ENCODE peak calls at places on chromosomes 6 and 20, in nine cellular contexts. F is left ventricle myocardium inferior, Y is cardiac muscle cell, R is BJ, P is transverse colon, U is coronary artery, C is IMR-90, K is astrocyte, S is ovary. X is an unnamed sample.

GRCh38 chr6:123007885-123008284 is 11.8 kb downstream of the CLVS2 start:
- DNase-seq in F (no peak), Y (no peak), R (no peak), P (no peak), U (no peak), C (no peak), K (no peak), S (no peak), X (no peak)

GRCh38 chr6:164928041-164928321 is 381.4 kb downstream of the C6orf118 start:
- DNase-seq in F (no peak), Y (no peak), R (no peak), P (no peak), U (no peak), C (no peak), K (no peak), S (no peak), X (no peak)

GRCh38 chr20:32675223-32675975 is 1.7 kb upstream of the C20orf203 start:
- DNase-seq in F (no peak), Y (no peak), R (no peak), P (no peak), U (no peak), C (no peak), K (no peak), S (no peak), X (no peak)

GRCh38 chr6:157840776-157841175 is 17.7 kb downstream of the SNX9 start:
- DNase-seq in F (no peak), Y (peak), R (no peak), P (no peak), U (no peak), C (peak), K (peak), S (no peak), X (peak)

GRCh38 chr6:159691963-159692287 is 1.1 kb downstream of the SOD2 start:
- DNase-seq in F (no peak), Y (no peak), R (no peak), P (no peak), U (no peak), C (no peak), K (no peak), S (no peak), X (no peak)

GRCh38 chr20:58141971-58142842 is 86.2 kb downstream of the ANKRD60 start:
- DNase-seq in F (no peak), Y (no peak), R (no peak), P (no peak), U (peak), C (no peak), K (no peak), S (no peak), X (no peak)

GRCh38 chr20:48523191-48523757 is 304.5 kb downstream of the PREX1 start:
- DNase-seq in F (no peak), Y (peak), R (no peak), P (no peak), U (peak), C (peak), K (peak), S (no peak), X (peak)

GRCh38 chr6:104956663-104957294 is at the start of gene LIN28B:
- DNase-seq in F (no peak), Y (no peak), R (no peak), P (no peak), U (no peak), C (no peak), K (no peak), S (no peak), X (no peak)

GRCh38 chr6:138410972-138411667 is 7.1 kb downstream of the HEBP2 start:
- DNase-seq in F (no peak), Y (peak), R (no peak), P (no peak), U (no peak), C (peak), K (peak), S (no peak), X (no peak)

GRCh38 chr20:64146936-64147451 is 17.3 kb upstream of the MYT1 start:
- DNase-seq in F (no peak), Y (no peak), R (no peak), P (no peak), U (no peak), C (no peak), K (no peak), S (no peak), X (no peak)

DNA sequence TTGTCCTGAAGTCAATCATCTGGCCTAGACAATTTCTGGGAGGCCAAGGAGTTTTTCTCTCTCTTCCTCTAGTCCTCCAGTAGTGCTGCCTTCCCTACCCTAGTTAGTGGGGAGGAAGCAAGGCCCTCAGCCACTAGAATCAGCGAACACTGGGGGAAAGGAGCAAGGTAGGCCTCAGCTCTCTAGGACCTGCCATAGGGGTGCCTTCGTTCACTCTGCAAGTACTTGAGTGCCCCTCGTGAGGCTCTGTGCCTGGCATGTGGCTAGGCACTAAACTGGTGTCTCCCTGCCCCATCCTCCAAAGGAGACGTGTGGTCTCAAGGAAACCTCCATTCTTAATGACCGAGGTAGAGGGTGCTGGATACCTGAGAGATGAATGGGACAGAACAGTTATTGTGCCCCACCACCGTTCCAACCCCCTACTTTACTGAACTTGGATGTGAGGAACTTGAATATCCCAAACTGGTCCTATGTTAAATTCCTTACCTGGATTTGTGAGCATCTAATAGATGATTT is 1.1 kb downstream of the DEF6 start:
- DNase-seq in F (no peak), Y (no peak), R (no peak), P (no peak), U (no peak), C (no peak), K (no peak), S (no peak), X (no peak)
- H3K4me3 ChIP-seq in F (peak), Y (no peak), R (no peak), P (no peak), U (peak), C (no peak), K (no peak), S (no peak), X (no peak)

DNA sequence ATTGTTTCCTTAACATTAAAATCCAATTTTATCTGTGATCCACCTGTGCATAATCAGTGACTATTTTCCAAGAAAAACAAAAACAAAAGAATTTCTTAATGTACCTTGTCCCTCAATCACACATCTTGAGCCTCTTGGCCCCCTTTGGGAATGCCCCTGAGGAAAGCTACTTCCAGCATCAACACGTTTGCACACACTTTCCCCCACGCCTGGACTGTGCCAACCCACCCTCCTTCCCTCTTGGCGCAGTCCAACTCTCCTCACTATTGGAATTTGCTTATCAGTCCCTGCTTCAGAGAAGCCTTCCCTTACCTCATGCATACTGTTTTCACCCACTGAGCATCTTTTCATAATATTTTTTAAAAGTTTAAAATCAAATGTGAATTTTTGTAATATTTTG is 389.4 kb upstream of the NRSN1 start:
- DNase-seq in F (no peak), Y (no peak), R (no peak), P (no peak), U (no peak), C (no peak), K (no peak), S (no peak), X (no peak)
- TF ChIP-seq CTCF in F (no peak), Y (no peak), R (no peak), P (no peak), U (no peak), C (no peak), K (no peak), S (no peak), X (no peak)

DNA sequence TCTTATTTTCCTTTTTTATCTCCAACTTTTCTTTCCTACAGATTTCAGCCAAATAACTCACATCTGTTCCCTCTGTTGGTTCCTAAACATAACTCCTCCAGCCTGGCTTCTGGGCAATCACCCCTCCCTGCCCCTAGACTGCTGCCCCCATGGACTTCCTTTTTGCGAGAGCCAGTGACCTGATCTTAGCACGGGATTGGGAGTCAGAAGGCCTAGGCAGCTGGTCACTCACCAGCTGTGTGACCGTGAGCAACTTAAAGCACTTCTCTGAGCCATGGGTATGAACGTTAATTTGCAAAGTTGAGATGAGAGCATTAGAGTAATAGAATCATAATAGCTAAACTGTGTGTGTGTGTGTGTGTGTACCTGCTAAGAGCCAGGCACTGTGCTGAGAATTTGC is 4.5 kb upstream of the MMP9 start:
- DNase-seq in F (no peak), Y (no peak), R (no peak), P (no peak), U (no peak), C (no peak), K (no peak), S (no peak), X (no peak)
- H3K4me3 ChIP-seq in F (no peak), Y (no peak), R (no peak), P (no peak), U (no peak), C (no peak), K (no peak), S (no peak), X (no peak)

GRCh38 chr6:97702226-97702625 is 419.2 kb upstream of the MMS22L start:
- DNase-seq in F (no peak), Y (no peak), R (no peak), P (no peak), U (no peak), C (no peak), K (no peak), S (no peak), X (peak)

GRCh38 chr6:97703661-97704060 is 420.6 kb upstream of the MMS22L start:
- DNase-seq in F (no peak), Y (no peak), R (no peak), P (no peak), U (no peak), C (no peak), K (peak), S (no peak), X (no peak)

DNA sequence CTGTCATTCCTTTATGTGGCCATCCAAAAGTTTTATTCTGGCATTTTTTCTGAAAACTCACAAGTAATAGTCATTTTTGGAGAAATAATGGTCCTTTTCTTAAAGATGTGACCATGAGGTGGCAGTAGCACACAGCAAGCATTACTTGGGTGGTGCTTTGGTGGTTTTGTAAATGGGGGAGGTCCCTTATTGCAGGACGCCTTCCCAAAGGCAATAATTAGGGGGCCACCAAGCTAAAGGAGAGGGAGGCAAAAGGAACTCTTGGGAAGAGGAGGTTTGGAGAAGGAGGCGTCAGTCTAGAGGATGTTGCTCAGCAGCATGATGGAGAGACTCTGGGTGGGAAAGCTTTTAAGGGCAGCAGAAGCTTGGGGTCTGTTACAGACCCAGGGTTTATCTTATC is 422.6 kb upstream of the MMS22L start:
- DNase-seq in F (no peak), Y (peak), R (no peak), P (no peak), U (no peak), C (peak), K (peak), S (no peak), X (peak)
- TF ChIP-seq CTCF in F (peak), Y (peak), R (peak), P (no peak), U (no peak), C (peak), K (peak), S (no peak), X (peak)

GRCh38 chr20:44210422-44211176 is at the start of gene OSER1:
- DNase-seq in F (peak), Y (peak), R (peak), P (peak), U (peak), C (peak), K (peak), S (peak), X (peak)

GRCh38 chr20:44209691-44210421 is 715 bp downstream of the OSER1 start:
- DNase-seq in F (no peak), Y (peak), R (no peak), P (no peak), U (no peak), C (peak), K (peak), S (no peak), X (peak)

GRCh38 chr20:44208165-44208564 is 2.4 kb downstream of the OSER1 start:
- DNase-seq in F (no peak), Y (no peak), R (no peak), P (no peak), U (no peak), C (no peak), K (no peak), S (no peak), X (no peak)

GRCh38 chr20:44207066-44207723 is 3.4 kb downstream of the OSER1 start:
- DNase-seq in F (no peak), Y (no peak), R (no peak), P (no peak), U (no peak), C (peak), K (no peak), S (no peak), X (no peak)

DNA sequence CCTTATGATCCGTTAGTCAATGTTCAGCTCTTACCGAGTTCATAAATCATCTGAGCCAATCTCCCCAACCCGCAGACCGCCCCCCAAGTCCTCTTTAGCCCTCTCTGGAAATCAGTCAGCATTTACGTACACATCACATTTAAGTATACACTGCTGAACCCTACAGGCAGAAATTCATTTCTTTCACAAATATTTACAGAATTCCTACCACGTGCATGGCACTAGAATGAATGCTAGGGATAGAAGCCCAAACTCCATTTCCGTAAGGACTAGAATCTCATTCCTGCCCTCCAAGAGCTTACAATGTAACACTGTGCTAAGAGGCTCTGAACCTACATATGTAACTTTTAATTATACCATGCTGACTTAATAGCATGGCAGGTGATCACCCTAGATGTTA is 1.8 kb downstream of the OSER1 start:
- DNase-seq in F (no peak), Y (peak), R (no peak), P (no peak), U (no peak), C (peak), K (peak), S (no peak), X (peak)
- H3K4me3 ChIP-seq in F (peak), Y (peak), R (peak), P (peak), U (peak), C (peak), K (peak), S (peak), X (peak)

DNA sequence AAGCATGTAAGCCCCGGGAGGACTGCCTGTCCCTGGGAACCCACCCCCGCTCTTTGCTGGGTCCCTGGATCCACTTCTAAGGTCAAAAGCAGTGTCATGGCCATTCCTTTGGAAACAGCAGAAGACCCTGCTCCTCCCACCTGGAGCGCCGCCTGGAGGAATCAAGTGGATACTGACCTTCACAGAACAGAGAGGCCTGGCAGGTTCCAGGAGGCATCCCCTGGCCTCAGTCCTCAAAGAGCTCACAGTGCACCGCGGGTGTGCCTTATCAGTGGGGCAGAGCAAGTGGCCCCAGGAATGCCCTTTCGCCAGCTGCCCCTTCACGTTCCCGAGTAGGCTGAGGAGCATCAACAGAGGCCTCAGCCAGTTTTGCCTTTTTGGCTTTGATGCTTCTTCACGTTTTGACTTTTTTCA is 11.1 kb upstream of the SLC4A11 start:
- DNase-seq in F (no peak), Y (no peak), R (no peak), P (no peak), U (no peak), C (no peak), K (no peak), S (no peak), X (no peak)
- TF ChIP-seq CTCF in F (no peak), Y (peak), R (peak), P (no peak), U (no peak), C (peak), K (no peak), S (no peak), X (peak)

GRCh38 chr20:17666491-17666890 is 15.6 kb downstream of the RRBP1 start:
- DNase-seq in F (no peak), Y (peak), R (no peak), P (no peak), U (peak), C (peak), K (peak), S (no peak), X (peak)
- H3K4me3 ChIP-seq in F (no peak), Y (no peak), R (no peak), P (no peak), U (no peak), C (no peak), K (no peak), S (no peak), X (no peak)

GRCh38 chr20:1474817-1475603 is 8.4 kb upstream of the NSFL1C start:
- DNase-seq in F (no peak), Y (no peak), R (no peak), P (no peak), U (no peak), C (no peak), K (no peak), S (no peak), X (no peak)
- TF ChIP-seq CTCF in F (no peak), Y (no peak), R (no peak), P (no peak), U (no peak), C (peak), K (no peak), S (no peak), X (no peak)

GRCh38 chr6:108156180-108156937 is 9.5 kb upstream of the NR2E1 start:
- DNase-seq in F (no peak), Y (no peak), R (no peak), P (no peak), U (no peak), C (no peak), K (no peak), S (no peak), X (no peak)

GRCh38 chr6:108160009-108160408 is 5.8 kb upstream of the NR2E1 start:
- DNase-seq in F (no peak), Y (no peak), R (no peak), P (no peak), U (no peak), C (no peak), K (no peak), S (no peak), X (no peak)

GRCh38 chr6:108157234-108157971 is 8.4 kb upstream of the NR2E1 start:
- DNase-seq in F (no peak), Y (no peak), R (no peak), P (no peak), U (no peak), C (no peak), K (no peak), S (no peak), X (no peak)

GRCh38 chr6:108157972-108158441 is 7.8 kb upstream of the NR2E1 start:
- DNase-seq in F (no peak), Y (no peak), R (no peak), P (no peak), U (no peak), C (no peak), K (no peak), S (no peak), X (no peak)

DNA sequence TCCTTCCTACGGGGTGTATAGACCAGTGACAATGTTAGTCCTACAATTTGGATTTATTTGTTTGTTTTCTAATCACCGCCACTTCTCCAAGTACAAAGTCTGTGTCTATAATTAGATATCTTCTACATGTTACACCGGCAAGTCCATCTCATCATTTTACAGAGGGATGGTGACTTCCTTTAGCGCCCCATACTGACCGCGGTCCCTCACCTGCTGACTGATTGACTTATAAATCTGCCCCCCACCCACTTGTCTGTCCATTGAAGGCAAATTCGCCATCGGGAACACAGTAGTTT is 8.9 kb upstream of the NR2E1 start:
- DNase-seq in F (no peak), Y (no peak), R (no peak), P (no peak), U (no peak), C (no peak), K (no peak), S (no peak), X (no peak)
- H3K4me3 ChIP-seq in F (peak), Y (no peak), R (no peak), P (no peak), U (peak), C (no peak), K (no peak), S (no peak), X (no peak)

X was measured in AG10803.